ENCODE peak calls at places on chromosomes 1 and 21, in seven cellular contexts. R, U, M, Q, O, D and E are unnamed samples.

GRCh38 chr1:88134983-88135921 is 548.8 kb upstream of the PKN2 start:
- DNase-seq in R (no peak), U (no peak), M (no peak), Q (no peak), O (no peak), D (no peak), E (no peak)

GRCh38 chr1:228464487-228464983 is 22.6 kb upstream of the RNF187 start:
- DNase-seq in R (peak), U (peak), M (no peak), Q (peak), O (peak), D (peak), E (peak)

GRCh38 chr1:44118682-44119081 is at the start of gene KLF17:
- DNase-seq in R (no peak), U (no peak), M (no peak), Q (no peak), O (no peak), D (no peak), E (no peak)

GRCh38 chr1:209485167-209485566 is 98.3 kb upstream of the CAMK1G start:
- DNase-seq in R (no peak), U (no peak), M (no peak), Q (no peak), O (no peak), D (no peak), E (no peak)

GRCh38 chr1:235015291-235015990 is 113.2 kb downstream of the TOMM20 start:
- DNase-seq in R (no peak), U (no peak), M (no peak), Q (no peak), O (peak), D (no peak), E (no peak)

GRCh38 chr1:165845992-165846748 is 18.8 kb downstream of the UCK2 start:
- DNase-seq in R (no peak), U (no peak), M (no peak), Q (no peak), O (no peak), D (no peak), E (no peak)

GRCh38 chr21:34205811-34206635 is 132.6 kb downstream of the MRPS6 start:
- DNase-seq in R (no peak), U (no peak), M (no peak), Q (no peak), O (no peak), D (no peak), E (no peak)

GRCh38 chr1:228538831-228539230 is 51.6 kb downstream of the RNF187 start:
- DNase-seq in R (no peak), U (no peak), M (no peak), Q (no peak), O (peak), D (no peak), E (no peak)

GRCh38 chr1:15336866-15337265 is 72.8 kb upstream of the EFHD2 start:
- DNase-seq in R (no peak), U (no peak), M (no peak), Q (no peak), O (peak), D (no peak), E (no peak)

DNA sequence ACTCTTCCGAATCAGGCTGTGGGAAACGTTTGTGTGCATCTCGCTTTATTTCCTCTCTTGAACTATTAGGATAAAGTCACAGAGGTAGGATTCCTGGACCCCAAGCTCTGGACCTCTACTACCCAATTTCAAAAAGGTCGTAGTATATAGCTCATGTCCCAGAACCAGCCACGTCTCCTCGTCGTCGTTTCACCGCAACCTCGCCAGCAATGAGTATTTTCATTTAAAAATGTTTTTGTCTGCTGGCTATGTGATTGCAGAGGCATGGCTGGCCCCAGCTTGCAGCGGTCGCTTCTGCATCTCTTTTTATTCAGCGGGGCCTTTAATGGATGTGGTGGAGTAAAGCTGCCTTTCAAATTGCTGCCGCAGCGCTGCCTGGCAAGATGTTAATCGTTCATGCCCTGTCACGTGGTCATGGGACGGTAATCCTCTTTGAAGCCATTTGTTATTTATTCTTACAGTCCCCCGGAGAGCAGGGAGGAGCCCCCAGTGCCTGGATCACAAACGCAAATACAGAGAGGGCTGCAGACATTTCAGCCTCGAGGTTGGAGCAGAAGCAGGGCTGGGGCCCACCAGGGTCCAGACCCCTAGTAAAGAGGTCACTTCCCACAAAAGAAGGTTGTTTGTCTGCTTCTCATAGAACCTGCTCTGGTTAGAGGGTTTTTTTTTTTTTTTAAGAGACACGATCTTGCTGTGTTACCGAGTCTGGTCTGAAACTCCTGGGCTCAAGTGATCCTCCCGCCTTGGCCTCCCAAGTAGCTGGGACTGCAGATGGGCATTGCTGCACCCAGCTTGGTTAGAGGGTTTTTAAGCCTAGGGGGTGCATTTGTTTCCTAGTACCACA is 11.6 kb upstream of the NPHP4 start:
- DNase-seq in R (no peak), U (no peak), M (no peak), Q (no peak), O (no peak), D (no peak), E (peak)
- TF ChIP-seq EP300 in R (no peak), U (no peak), M (no peak), Q (no peak), O (no peak), D (no peak), E (no peak)

DNA sequence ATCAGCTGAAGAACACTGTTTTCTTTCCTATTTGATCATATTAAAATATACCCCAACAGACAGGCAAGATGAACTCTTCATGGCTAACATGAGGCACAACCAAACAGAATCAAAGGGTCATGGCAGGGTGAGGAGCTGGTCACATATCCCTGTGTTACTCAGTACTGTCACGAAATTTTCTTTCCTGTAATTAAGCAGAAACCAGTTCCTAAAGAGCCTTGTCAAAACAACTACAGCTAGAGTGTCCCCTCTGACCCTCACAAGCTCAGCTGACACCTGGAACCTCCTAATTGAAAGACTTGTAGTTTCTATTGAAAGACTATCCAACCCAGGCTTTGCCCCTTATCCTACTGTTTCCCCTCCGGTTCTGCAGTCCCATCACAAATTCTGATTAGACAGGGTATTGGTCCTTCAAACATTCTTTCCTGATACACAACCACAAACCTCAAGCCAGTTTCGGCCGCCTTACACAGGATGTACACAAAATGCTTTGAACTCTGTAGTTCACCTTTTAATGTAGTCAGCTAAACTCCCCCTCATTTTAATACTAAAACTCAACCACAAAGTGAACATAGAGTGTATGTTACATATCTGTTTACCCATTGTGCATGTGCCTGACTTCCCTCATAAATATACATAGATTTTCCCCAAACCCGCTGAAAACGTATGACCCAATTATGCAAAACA is 651.9 kb downstream of the MRPL39 start:
- DNase-seq in R (peak), U (no peak), M (no peak), Q (no peak), O (no peak), D (no peak), E (no peak)
- TF ChIP-seq EP300 in R (no peak), U (no peak), M (no peak), Q (no peak), O (no peak), D (no peak), E (no peak)

GRCh38 chr1:172723251-172723650 is 64.3 kb downstream of the FASLG start:
- DNase-seq in R (no peak), U (no peak), M (no peak), Q (no peak), O (no peak), D (no peak), E (no peak)

GRCh38 chr1:172719694-172720138 is 60.8 kb downstream of the FASLG start:
- DNase-seq in R (no peak), U (no peak), M (no peak), Q (no peak), O (no peak), D (no peak), E (no peak)

GRCh38 chr1:172720325-172720724 is 61.4 kb downstream of the FASLG start:
- DNase-seq in R (no peak), U (no peak), M (no peak), Q (no peak), O (no peak), D (no peak), E (no peak)

GRCh38 chr1:172717722-172718455 is 59.0 kb downstream of the FASLG start:
- DNase-seq in R (no peak), U (no peak), M (no peak), Q (no peak), O (no peak), D (no peak), E (no peak)

DNA sequence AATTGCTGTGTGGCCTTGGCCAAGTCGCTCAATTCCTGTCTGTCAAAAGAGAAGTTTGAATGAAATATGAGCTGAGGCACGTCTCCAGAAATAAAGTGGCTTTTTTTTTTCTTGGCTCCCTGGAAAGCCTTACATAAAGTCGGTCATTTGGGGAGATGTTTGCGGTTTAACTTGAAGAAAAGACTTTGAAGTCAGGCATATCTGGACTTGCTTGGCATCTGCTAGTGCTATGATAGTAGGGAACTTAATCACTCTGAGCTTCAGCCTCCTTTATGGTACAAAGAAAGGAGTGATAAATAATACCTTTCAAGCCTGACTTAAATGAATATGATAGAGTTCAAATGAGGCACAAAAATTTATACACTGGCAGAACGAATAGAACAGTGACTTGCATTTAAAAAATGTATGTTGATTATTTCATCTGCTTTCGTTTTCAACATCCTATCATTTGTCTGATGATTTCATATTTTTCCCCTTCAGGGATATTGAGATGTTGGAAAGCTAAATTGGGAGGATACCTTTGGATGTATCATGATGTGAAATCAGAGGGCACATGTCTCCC is 60.2 kb downstream of the FASLG start:
- DNase-seq in R (no peak), U (no peak), M (no peak), Q (no peak), O (no peak), D (no peak), E (no peak)
- TF ChIP-seq EP300 in R (no peak), U (no peak), M (no peak), Q (no peak), O (no peak), D (no peak), E (no peak)

GRCh38 chr1:176517484-176517883 is 54.5 kb downstream of the PAPPA2 start:
- DNase-seq in R (no peak), U (no peak), M (no peak), Q (no peak), O (no peak), D (no peak), E (no peak)
- TF ChIP-seq EP300 in R (no peak), U (no peak), M (no peak), Q (no peak), O (no peak), D (no peak), E (no peak)

DNA sequence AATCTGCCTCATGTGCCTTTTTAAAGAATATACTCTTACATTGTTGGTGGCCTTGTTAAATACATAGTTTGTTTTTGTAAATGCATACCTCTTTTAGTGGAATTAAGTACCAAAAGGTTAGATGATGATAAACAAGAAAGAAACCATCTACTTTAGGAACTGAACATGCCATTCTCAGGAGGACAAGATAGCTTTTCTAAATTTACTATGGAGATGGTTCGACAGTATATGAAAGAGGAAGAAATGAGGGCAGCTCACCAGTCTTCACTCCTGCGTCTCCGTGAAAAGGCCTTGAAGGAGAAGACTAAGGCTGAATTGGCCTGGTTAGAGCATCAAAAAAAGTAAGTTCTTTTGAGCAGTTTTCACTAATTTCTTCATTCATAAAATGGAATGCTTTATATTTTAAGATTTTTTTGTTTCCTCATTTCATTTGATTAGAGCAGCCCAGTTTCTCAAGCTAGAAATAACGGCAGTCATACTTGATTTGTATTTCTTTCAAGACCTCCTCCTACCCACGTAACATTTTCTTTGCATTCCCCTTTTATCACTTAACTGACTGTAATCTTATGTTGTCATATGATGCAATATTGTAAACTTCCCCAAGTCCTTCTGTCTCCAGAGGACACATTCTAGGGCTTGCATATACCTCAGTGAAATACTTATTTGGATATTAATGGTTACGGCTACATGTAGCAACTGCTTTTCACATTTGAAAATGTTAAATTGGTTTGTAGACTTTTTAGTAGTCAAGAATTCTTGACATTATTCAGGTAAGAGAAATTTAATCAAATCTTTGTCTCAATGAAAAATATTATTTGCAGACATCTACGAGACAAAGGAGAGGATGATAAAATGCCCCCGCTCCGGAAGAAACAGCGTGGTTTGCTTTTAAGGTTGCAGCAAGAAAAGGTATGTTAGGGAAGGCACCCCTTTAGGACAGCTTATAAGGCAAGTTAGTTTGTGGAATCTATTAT is 99.3 kb downstream of the CEP350 start:
- DNase-seq in R (no peak), U (no peak), M (no peak), Q (no peak), O (no peak), D (no peak), E (no peak)
- TF ChIP-seq EP300 in R (no peak), U (no peak), M (no peak), Q (no peak), O (no peak), D (no peak), E (no peak)

GRCh38 chr1:9505142-9505541 is 34.1 kb upstream of the SLC25A33 start:
- DNase-seq in R (no peak), U (no peak), M (no peak), Q (no peak), O (no peak), D (no peak), E (no peak)

GRCh38 chr1:9506901-9507300 is 32.4 kb upstream of the SLC25A33 start:
- DNase-seq in R (no peak), U (no peak), M (no peak), Q (no peak), O (no peak), D (no peak), E (no peak)

GRCh38 chr1:9503001-9503675 is 36.1 kb upstream of the SLC25A33 start:
- DNase-seq in R (no peak), U (peak), M (no peak), Q (no peak), O (no peak), D (no peak), E (no peak)

GRCh38 chr1:9495854-9496374 is 43.4 kb upstream of the SLC25A33 start:
- DNase-seq in R (no peak), U (no peak), M (no peak), Q (no peak), O (no peak), D (no peak), E (no peak)

DNA sequence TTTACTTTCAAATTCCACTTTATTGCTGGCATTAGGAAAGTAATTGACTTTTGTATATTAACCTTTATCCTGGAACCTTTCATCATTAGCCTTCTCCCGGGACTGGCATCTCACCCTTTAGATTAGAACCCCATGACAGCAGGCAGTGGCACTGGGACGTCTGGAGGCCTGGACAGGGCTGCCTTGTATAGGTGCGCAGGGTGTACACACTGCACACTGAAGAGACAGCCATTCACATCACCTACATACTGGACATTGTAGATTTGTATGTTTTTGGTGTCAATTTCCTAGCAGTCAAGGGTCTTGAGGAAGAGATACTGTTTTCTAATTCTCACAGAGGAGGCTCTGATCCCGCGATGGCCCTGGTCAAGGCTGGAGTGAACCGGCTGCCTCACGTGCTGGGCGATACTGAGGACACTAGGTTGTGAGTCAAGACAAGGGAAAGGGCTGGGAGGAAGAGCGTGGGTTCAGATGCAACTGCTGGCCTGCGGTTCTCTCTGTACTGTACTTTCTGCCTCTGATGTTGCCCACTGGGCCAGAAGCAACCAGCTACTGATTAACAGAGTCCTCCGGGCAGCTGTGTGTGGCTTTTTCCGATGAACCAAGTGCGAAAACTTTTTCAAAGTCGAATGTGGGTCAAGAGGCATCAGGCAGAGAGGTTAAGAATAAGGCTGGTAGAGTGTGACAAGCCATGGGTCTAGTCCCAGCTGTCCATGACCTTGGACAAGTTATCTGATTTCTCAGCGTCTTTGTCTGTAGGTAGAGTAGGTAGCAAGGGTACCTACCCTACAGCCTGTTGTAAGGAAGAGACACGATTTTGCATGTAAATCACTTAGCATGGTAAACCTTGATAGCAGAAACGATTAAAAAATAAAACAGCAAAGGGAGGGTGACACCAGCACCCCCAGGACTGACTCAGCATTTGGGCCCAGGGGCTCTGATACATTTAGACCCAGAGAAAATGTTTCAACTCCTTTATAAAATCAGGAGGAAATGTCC is 38.2 kb upstream of the SLC25A33 start:
- DNase-seq in R (no peak), U (no peak), M (no peak), Q (no peak), O (no peak), D (no peak), E (no peak)
- TF ChIP-seq EP300 in R (no peak), U (no peak), M (no peak), Q (no peak), O (no peak), D (no peak), E (no peak)